ENCODE peak calls at places on chromosomes 12 and 14, in nine cellular contexts. R is right lobe of liver; B is RWPE1; N is GM18507; C is ureter; W is GM10248; L is naive thymus-derived CD4-positive, alpha-beta T cell; E is stimulated activated CD4-positive, alpha-beta T cell treated with anti-CD3 and anti-CD28 coated beads, Interleukin-15, amount 100 ng/mL, for 1 hour; F is KBM-7. U is an unnamed sample.

GRCh38 chr12:75207338-75208083 is 2.1 kb downstream of the KCNC2 start:
- DNase-seq in R (no peak), B (no peak), N (no peak), C (no peak), W (no peak), L (no peak), E (no peak), F (no peak), U (no peak)

GRCh38 chr14:30252151-30252550 is 306.8 kb upstream of the G2E3 start:
- DNase-seq in R (no peak), B (no peak), N (no peak), C (no peak), W (no peak), L (no peak), E (no peak), F (no peak), U (no peak)

GRCh38 chr14:55418411-55418810 is 6.8 kb upstream of the ATG14 start:
- DNase-seq in R (no peak), B (no peak), N (no peak), C (no peak), W (no peak), L (no peak), E (no peak), F (no peak), U (no peak)

GRCh38 chr12:52415870-52416750 is 10.0 kb upstream of the KRT82 start:
- DNase-seq in R (no peak), B (peak; percentile 81), N (no peak), C (peak; percentile 73), W (no peak), L (no peak), E (no peak), F (no peak), U (no peak)

GRCh38 chr12:115698257-115698656 is 579.2 kb downstream of the MED13L start:
- DNase-seq in R (no peak), B (no peak), N (no peak), C (no peak), W (no peak), L (no peak), E (no peak), F (no peak), U (no peak)

GRCh38 chr12:28267920-28268680 is 77.8 kb downstream of the CCDC91 start:
- DNase-seq in R (no peak), B (no peak), N (no peak), C (no peak), W (no peak), L (no peak), E (no peak), F (no peak), U (no peak)

GRCh38 chr12:129161511-129161910 is 308.2 kb downstream of the GLT1D1 start:
- DNase-seq in R (no peak), B (no peak), N (no peak), C (no peak), W (no peak), L (no peak), E (no peak), F (no peak), U (no peak)

GRCh38 chr12:82695531-82695930 is 8.8 kb downstream of the TMTC2 start:
- DNase-seq in R (no peak), B (no peak), N (no peak), C (no peak), W (no peak), L (no peak), E (no peak), F (no peak), U (no peak)

GRCh38 chr14:21924479-21924878 is 250.9 kb upstream of the OR4E1 start:
- DNase-seq in R (no peak), B (no peak), N (no peak), C (peak; percentile 43), W (no peak), L (peak; percentile 74), E (peak; percentile 31), F (peak; percentile 24), U (peak; percentile 3)

GRCh38 chr14:36397357-36397756 is 76.9 kb upstream of the MBIP start:
- DNase-seq in R (no peak), B (no peak), N (no peak), C (no peak), W (no peak), L (no peak), E (no peak), F (no peak), U (no peak)

GRCh38 chr14:73209943-73210342 is 27.4 kb upstream of the PAPLN start:
- DNase-seq in R (no peak), B (peak; percentile 26), N (no peak), C (no peak), W (no peak), L (no peak), E (no peak), F (no peak), U (no peak)

GRCh38 chr14:60183724-60184596 is 18.8 kb upstream of the DHRS7 start:
- DNase-seq in R (no peak), B (no peak), N (no peak), C (no peak), W (peak; percentile 22), L (peak; percentile 76), E (no peak), F (peak; percentile 60), U (peak; percentile 50)

GRCh38 chr12:6292606-6293005 is 17.9 kb upstream of the PLEKHG6 start:
- DNase-seq in R (no peak), B (no peak), N (no peak), C (no peak), W (no peak), L (no peak), E (no peak), F (no peak), U (no peak)

U was measured in GM06990.